ENCODE peak calls at places on chromosomes 3 and 15, in ten cellular contexts. One of them, this sample, is unnamed.

GRCh38 chr3:82085356-82085755 is 323.9 kb upstream of the GBE1 start:
- DNase-seq in foreskin fibroblast: no peak
- DNase-seq in lower lobe of right lung: no peak
- DNase-seq in brain microvascular endothelial cell: no peak
- DNase-seq in HL-60: no peak
- DNase-seq in natural killer cell: no peak
- DNase-seq in left lung: no peak
- DNase-seq in tibial nerve: no peak
- DNase-seq in GM23338: no peak
- DNase-seq in fibroblast of lung: no peak
- DNase-seq in this sample: no peak

GRCh38 chr15:72968531-72968922 is 83.7 kb upstream of the NEO1 start:
- DNase-seq in foreskin fibroblast: no peak
- DNase-seq in lower lobe of right lung: no peak
- DNase-seq in brain microvascular endothelial cell: peak; percentile 48
- DNase-seq in HL-60: no peak
- DNase-seq in natural killer cell: no peak
- DNase-seq in left lung: no peak
- DNase-seq in tibial nerve: no peak
- DNase-seq in GM23338: no peak
- DNase-seq in fibroblast of lung: peak; percentile 33
- DNase-seq in this sample: no peak

GRCh38 chr3:139764936-139765335 is 87.2 kb upstream of the NMNAT3 start:
- DNase-seq in foreskin fibroblast: peak; percentile 46
- DNase-seq in lower lobe of right lung: no peak
- DNase-seq in brain microvascular endothelial cell: peak; percentile 98
- DNase-seq in HL-60: no peak
- DNase-seq in natural killer cell: no peak
- DNase-seq in left lung: no peak
- DNase-seq in tibial nerve: no peak
- DNase-seq in GM23338: no peak
- DNase-seq in fibroblast of lung: peak; percentile 89
- DNase-seq in this sample: peak; percentile 7

GRCh38 chr3:6779140-6779539 is 81.8 kb upstream of the GRM7 start:
- DNase-seq in foreskin fibroblast: no peak
- DNase-seq in lower lobe of right lung: no peak
- DNase-seq in brain microvascular endothelial cell: no peak
- DNase-seq in HL-60: no peak
- DNase-seq in natural killer cell: no peak
- DNase-seq in left lung: no peak
- DNase-seq in tibial nerve: no peak
- DNase-seq in GM23338: no peak
- DNase-seq in fibroblast of lung: no peak
- DNase-seq in this sample: no peak

GRCh38 chr15:80174017-80174746 is 21.4 kb downstream of the FAH start:
- DNase-seq in foreskin fibroblast: peak; percentile 82
- DNase-seq in lower lobe of right lung: no peak
- DNase-seq in brain microvascular endothelial cell: peak; percentile 37
- DNase-seq in HL-60: no peak
- DNase-seq in natural killer cell: no peak
- DNase-seq in left lung: no peak
- DNase-seq in tibial nerve: no peak
- DNase-seq in GM23338: no peak
- DNase-seq in fibroblast of lung: peak; percentile 92
- DNase-seq in this sample: peak; percentile 82

GRCh38 chr3:119731545-119732343 is 28.9 kb downstream of the CFAP91 start:
- DNase-seq in foreskin fibroblast: peak; percentile 9
- DNase-seq in lower lobe of right lung: no peak
- DNase-seq in brain microvascular endothelial cell: peak; percentile 57
- DNase-seq in HL-60: no peak
- DNase-seq in natural killer cell: no peak
- DNase-seq in left lung: no peak
- DNase-seq in tibial nerve: no peak
- DNase-seq in GM23338: no peak
- DNase-seq in fibroblast of lung: peak; percentile 1
- DNase-seq in this sample: peak; percentile 20

GRCh38 chr3:46566040-46566631 is at the start of gene LRRC2:
- DNase-seq in foreskin fibroblast: peak; percentile 34
- DNase-seq in lower lobe of right lung: no peak
- DNase-seq in brain microvascular endothelial cell: peak; percentile 67
- DNase-seq in HL-60: no peak
- DNase-seq in natural killer cell: no peak
- DNase-seq in left lung: no peak
- DNase-seq in tibial nerve: no peak
- DNase-seq in GM23338: peak; percentile 72
- DNase-seq in fibroblast of lung: peak; percentile 65
- DNase-seq in this sample: peak; percentile 38

GRCh38 chr15:66780172-66780972 is 78.3 kb downstream of the SMAD6 start:
- DNase-seq in foreskin fibroblast: peak; percentile 53
- DNase-seq in lower lobe of right lung: no peak
- DNase-seq in brain microvascular endothelial cell: peak; percentile 72
- DNase-seq in HL-60: no peak
- DNase-seq in natural killer cell: no peak
- DNase-seq in left lung: no peak
- DNase-seq in tibial nerve: no peak
- DNase-seq in GM23338: no peak
- DNase-seq in fibroblast of lung: peak; percentile 77
- DNase-seq in this sample: peak; percentile 84

GRCh38 chr15:31975446-31976229 is 54.7 kb upstream of the CHRNA7 start:
- DNase-seq in foreskin fibroblast: no peak
- DNase-seq in lower lobe of right lung: no peak
- DNase-seq in brain microvascular endothelial cell: no peak
- DNase-seq in HL-60: no peak
- DNase-seq in natural killer cell: no peak
- DNase-seq in left lung: no peak
- DNase-seq in tibial nerve: no peak
- DNase-seq in GM23338: peak; percentile 38
- DNase-seq in fibroblast of lung: peak; percentile 3
- DNase-seq in this sample: no peak

GRCh38 chr3:169082076-169082475 is 581.4 kb downstream of the MECOM start:
- DNase-seq in foreskin fibroblast: no peak
- DNase-seq in lower lobe of right lung: no peak
- DNase-seq in brain microvascular endothelial cell: no peak
- DNase-seq in HL-60: no peak
- DNase-seq in natural killer cell: no peak
- DNase-seq in left lung: no peak
- DNase-seq in tibial nerve: no peak
- DNase-seq in GM23338: no peak
- DNase-seq in fibroblast of lung: no peak
- DNase-seq in this sample: no peak

GRCh38 chr3:9397911-9398714 is 698 bp downstream of the SETD5 start:
- DNase-seq in foreskin fibroblast: no peak
- DNase-seq in lower lobe of right lung: peak; percentile 56
- DNase-seq in brain microvascular endothelial cell: peak; percentile 49
- DNase-seq in HL-60: no peak
- DNase-seq in natural killer cell: peak; percentile 40
- DNase-seq in left lung: peak; percentile 50
- DNase-seq in tibial nerve: peak; percentile 14
- DNase-seq in GM23338: peak; percentile 63
- DNase-seq in fibroblast of lung: peak; percentile 39
- DNase-seq in this sample: no peak

DNA sequence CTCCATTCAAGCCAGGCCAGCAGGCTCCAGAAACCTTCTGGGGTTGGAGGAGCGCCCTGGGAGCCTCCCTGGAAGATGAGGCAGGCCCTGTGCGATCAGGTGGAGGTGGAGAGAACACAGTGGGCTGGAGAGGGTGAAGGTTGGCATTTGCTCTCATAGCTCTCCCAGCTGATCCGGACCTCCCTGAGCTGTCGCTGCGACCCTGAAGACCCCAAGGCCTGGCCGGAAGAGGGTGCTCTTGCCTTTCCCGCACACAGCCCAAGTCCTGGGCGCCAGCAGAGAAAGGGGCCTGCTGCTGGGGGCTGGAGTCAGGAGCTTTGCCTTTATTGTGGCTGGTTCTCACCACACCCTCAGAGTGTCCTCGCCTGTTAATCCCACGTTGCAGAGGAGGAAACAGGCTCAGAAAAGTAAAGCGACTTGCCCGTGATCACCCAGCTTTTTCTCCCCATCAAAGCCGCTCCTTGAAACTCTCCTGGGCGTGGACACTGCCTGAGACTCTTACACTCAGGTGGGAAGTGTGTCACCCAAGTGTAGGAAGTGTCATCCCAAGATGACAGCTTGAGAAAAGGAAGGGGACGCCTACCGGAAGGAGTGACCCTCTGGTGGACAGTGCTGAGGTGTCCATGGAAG is 8.6 kb upstream of the RPL29 start:
- DNase-seq in foreskin fibroblast: peak; percentile 47
- DNase-seq in lower lobe of right lung: no peak
- DNase-seq in brain microvascular endothelial cell: no peak
- DNase-seq in HL-60: no peak
- DNase-seq in natural killer cell: no peak
- DNase-seq in left lung: no peak
- DNase-seq in tibial nerve: no peak
- DNase-seq in GM23338: peak; percentile 81
- DNase-seq in fibroblast of lung: peak; percentile 48
- DNase-seq in this sample: no peak
- TF ChIP-seq CTCF in foreskin fibroblast: peak; percentile 64
- TF ChIP-seq CTCF in lower lobe of right lung: peak; percentile 55
- TF ChIP-seq CTCF in brain microvascular endothelial cell: peak; percentile 86
- TF ChIP-seq CTCF in HL-60: no peak
- TF ChIP-seq CTCF in natural killer cell: no peak
- TF ChIP-seq CTCF in left lung: no peak
- TF ChIP-seq CTCF in tibial nerve: peak; percentile 63
- TF ChIP-seq CTCF in GM23338: peak; percentile 64
- TF ChIP-seq CTCF in fibroblast of lung: peak; percentile 57
- TF ChIP-seq CTCF in this sample: peak; percentile 70

GRCh38 chr15:101150723-101151040 is 101.2 kb downstream of the CHSY1 start:
- DNase-seq in foreskin fibroblast: no peak
- DNase-seq in lower lobe of right lung: peak; percentile 4
- DNase-seq in brain microvascular endothelial cell: no peak
- DNase-seq in HL-60: no peak
- DNase-seq in natural killer cell: no peak
- DNase-seq in left lung: no peak
- DNase-seq in tibial nerve: no peak
- DNase-seq in GM23338: no peak
- DNase-seq in fibroblast of lung: no peak
- DNase-seq in this sample: no peak

GRCh38 chr15:101151286-101151685 is 100.6 kb downstream of the CHSY1 start:
- DNase-seq in foreskin fibroblast: no peak
- DNase-seq in lower lobe of right lung: peak; percentile 26
- DNase-seq in brain microvascular endothelial cell: no peak
- DNase-seq in HL-60: no peak
- DNase-seq in natural killer cell: no peak
- DNase-seq in left lung: peak; percentile 18
- DNase-seq in tibial nerve: no peak
- DNase-seq in GM23338: no peak
- DNase-seq in fibroblast of lung: no peak
- DNase-seq in this sample: no peak

GRCh38 chr15:101149864-101150722 is 101.8 kb downstream of the CHSY1 start:
- DNase-seq in foreskin fibroblast: no peak
- DNase-seq in lower lobe of right lung: peak; percentile 42
- DNase-seq in brain microvascular endothelial cell: no peak
- DNase-seq in HL-60: no peak
- DNase-seq in natural killer cell: no peak
- DNase-seq in left lung: no peak
- DNase-seq in tibial nerve: no peak
- DNase-seq in GM23338: peak; percentile 1
- DNase-seq in fibroblast of lung: no peak
- DNase-seq in this sample: no peak

GRCh38 chr15:101153801-101154656 is 97.8 kb downstream of the CHSY1 start:
- DNase-seq in foreskin fibroblast: no peak
- DNase-seq in lower lobe of right lung: peak; percentile 27
- DNase-seq in brain microvascular endothelial cell: no peak
- DNase-seq in HL-60: no peak
- DNase-seq in natural killer cell: no peak
- DNase-seq in left lung: no peak
- DNase-seq in tibial nerve: no peak
- DNase-seq in GM23338: no peak
- DNase-seq in fibroblast of lung: no peak
- DNase-seq in this sample: no peak

DNA sequence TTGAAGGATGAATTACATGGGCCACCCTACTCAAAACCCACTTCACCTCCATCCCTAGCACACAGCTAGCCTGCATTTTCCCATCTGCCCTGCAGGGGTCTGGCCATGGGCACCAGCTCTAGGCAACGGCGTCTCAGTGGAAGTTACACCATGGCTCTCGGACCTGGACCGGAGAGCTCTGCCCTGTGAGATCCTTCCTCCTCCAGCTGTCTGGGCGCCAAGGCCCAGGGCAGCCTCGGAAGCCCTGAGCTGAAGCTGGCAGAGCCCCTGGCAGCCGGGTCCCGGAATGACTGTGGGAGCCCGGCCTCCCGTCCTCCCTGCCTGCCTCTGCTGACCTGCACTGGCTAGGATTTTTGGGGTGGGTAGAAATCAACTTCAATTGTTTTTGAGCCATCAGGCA is 98.9 kb downstream of the CHSY1 start:
- DNase-seq in foreskin fibroblast: no peak
- DNase-seq in lower lobe of right lung: peak; percentile 50
- DNase-seq in brain microvascular endothelial cell: no peak
- DNase-seq in HL-60: no peak
- DNase-seq in natural killer cell: no peak
- DNase-seq in left lung: peak; percentile 30
- DNase-seq in tibial nerve: no peak
- DNase-seq in GM23338: peak; percentile 83
- DNase-seq in fibroblast of lung: no peak
- DNase-seq in this sample: no peak
- TF ChIP-seq CTCF in foreskin fibroblast: peak; percentile 11
- TF ChIP-seq CTCF in lower lobe of right lung: peak; percentile 31
- TF ChIP-seq CTCF in brain microvascular endothelial cell: peak; percentile 66
- TF ChIP-seq CTCF in HL-60: peak; percentile 61
- TF ChIP-seq CTCF in natural killer cell: no peak
- TF ChIP-seq CTCF in left lung: no peak
- TF ChIP-seq CTCF in tibial nerve: no peak
- TF ChIP-seq CTCF in GM23338: peak; percentile 63
- TF ChIP-seq CTCF in fibroblast of lung: peak; percentile 18
- TF ChIP-seq CTCF in this sample: peak; percentile 70

GRCh38 chr3:16837602-16838001 is 47.2 kb upstream of the PLCL2 start:
- DNase-seq in foreskin fibroblast: no peak
- DNase-seq in lower lobe of right lung: peak; percentile 39
- DNase-seq in brain microvascular endothelial cell: no peak
- DNase-seq in HL-60: no peak
- DNase-seq in natural killer cell: no peak
- DNase-seq in left lung: no peak
- DNase-seq in tibial nerve: no peak
- DNase-seq in GM23338: peak; percentile 32
- DNase-seq in fibroblast of lung: no peak
- DNase-seq in this sample: no peak
- TF ChIP-seq CTCF in foreskin fibroblast: no peak
- TF ChIP-seq CTCF in lower lobe of right lung: no peak
- TF ChIP-seq CTCF in brain microvascular endothelial cell: no peak
- TF ChIP-seq CTCF in HL-60: no peak
- TF ChIP-seq CTCF in natural killer cell: no peak
- TF ChIP-seq CTCF in left lung: no peak
- TF ChIP-seq CTCF in tibial nerve: no peak
- TF ChIP-seq CTCF in GM23338: no peak
- TF ChIP-seq CTCF in fibroblast of lung: no peak
- TF ChIP-seq CTCF in this sample: no peak

DNA sequence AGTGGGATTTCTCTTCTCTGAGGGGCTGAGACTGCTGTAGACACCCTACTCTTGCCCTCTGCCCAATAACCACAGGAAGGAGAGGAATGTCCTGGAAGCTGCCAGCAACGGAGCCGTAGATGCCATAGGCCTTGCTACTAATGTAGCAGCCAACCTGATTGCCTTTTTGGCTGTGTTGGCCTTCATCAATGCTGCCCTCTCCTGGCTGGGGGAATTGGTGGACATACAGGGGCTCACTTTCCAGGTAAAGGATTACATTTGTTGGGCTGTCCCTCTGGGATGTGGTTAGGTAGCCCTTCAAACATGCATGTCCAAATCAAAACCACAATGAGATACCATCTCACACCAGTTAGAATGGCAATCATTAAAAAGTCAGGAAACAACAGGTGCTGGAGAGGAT is 16.1 kb downstream of the SLC28A2 start:
- DNase-seq in foreskin fibroblast: no peak
- DNase-seq in lower lobe of right lung: no peak
- DNase-seq in brain microvascular endothelial cell: no peak
- DNase-seq in HL-60: no peak
- DNase-seq in natural killer cell: no peak
- DNase-seq in left lung: no peak
- DNase-seq in tibial nerve: no peak
- DNase-seq in GM23338: peak; percentile 62
- DNase-seq in fibroblast of lung: no peak
- DNase-seq in this sample: no peak
- TF ChIP-seq CTCF in foreskin fibroblast: no peak
- TF ChIP-seq CTCF in lower lobe of right lung: no peak
- TF ChIP-seq CTCF in brain microvascular endothelial cell: peak; percentile 8
- TF ChIP-seq CTCF in HL-60: no peak
- TF ChIP-seq CTCF in natural killer cell: no peak
- TF ChIP-seq CTCF in left lung: no peak
- TF ChIP-seq CTCF in tibial nerve: no peak
- TF ChIP-seq CTCF in GM23338: peak; percentile 62
- TF ChIP-seq CTCF in fibroblast of lung: no peak
- TF ChIP-seq CTCF in this sample: peak; percentile 18

This sample was measured in HFFc6.